ENCODE peak calls at places on chromosomes 6 and 20, in nine cellular contexts. P, B, C, G, U, L, J, O and F are unnamed samples.

GRCh38 chr20:9474835-9475413 is 39.5 kb upstream of the LAMP5 start:
- DNase-seq in P (no peak), B (no peak), C (no peak), G (no peak), U (no peak), L (no peak), J (no peak), O (peak), F (no peak)

GRCh38 chr20:20367681-20368413 is at the start of gene INSM1:
- DNase-seq in P (peak), B (no peak), C (no peak), G (no peak), U (no peak), L (peak), J (peak), O (no peak), F (peak)

GRCh38 chr6:158909938-158910337 is 90.1 kb downstream of the RSPH3 start:
- DNase-seq in P (no peak), B (no peak), C (no peak), G (no peak), U (no peak), L (no peak), J (peak), O (no peak), F (no peak)

GRCh38 chr6:125598422-125598821 is 151.0 kb upstream of the HEY2 start:
- DNase-seq in P (peak), B (no peak), C (no peak), G (peak), U (no peak), L (no peak), J (no peak), O (peak), F (no peak)

GRCh38 chr20:47493175-47493953 is 8.3 kb upstream of the NCOA3 start:
- DNase-seq in P (peak), B (peak), C (peak), G (peak), U (no peak), L (peak), J (no peak), O (peak), F (peak)

GRCh38 chr6:93272201-93272600 is 147.2 kb downstream of the EPHA7 start:
- DNase-seq in P (no peak), B (no peak), C (no peak), G (no peak), U (no peak), L (no peak), J (no peak), O (no peak), F (no peak)

GRCh38 chr20:58088625-58089024 is 139.8 kb downstream of the ANKRD60 start:
- DNase-seq in P (no peak), B (no peak), C (no peak), G (no peak), U (no peak), L (no peak), J (no peak), O (no peak), F (no peak)

GRCh38 chr20:51700809-51701285 is 67.3 kb downstream of the ATP9A start:
- DNase-seq in P (peak), B (no peak), C (no peak), G (peak), U (no peak), L (peak), J (no peak), O (peak), F (no peak)

GRCh38 chr6:111880181-111880944 is 7.1 kb upstream of the FYN start:
- DNase-seq in P (no peak), B (no peak), C (peak), G (peak), U (no peak), L (no peak), J (no peak), O (peak), F (no peak)

GRCh38 chr20:62929051-62929538 is 2.8 kb upstream of the DIDO1 start:
- DNase-seq in P (peak), B (peak), C (no peak), G (peak), U (peak), L (no peak), J (peak), O (peak), F (peak)

GRCh38 chr6:106773956-106774629 is 144.7 kb downstream of the QRSL1 start:
- DNase-seq in P (no peak), B (no peak), C (no peak), G (no peak), U (no peak), L (peak), J (no peak), O (no peak), F (no peak)

GRCh38 chr6:119174879-119175817 is 96.7 kb upstream of the FAM184A start:
- DNase-seq in P (no peak), B (no peak), C (no peak), G (peak), U (no peak), L (no peak), J (no peak), O (peak), F (no peak)

GRCh38 chr6:17865243-17865642 is 122.2 kb downstream of the KIF13A start:
- DNase-seq in P (peak), B (no peak), C (peak), G (no peak), U (no peak), L (no peak), J (no peak), O (peak), F (no peak)

GRCh38 chr20:32326507-32326851 is 31.7 kb upstream of the ASXL1 start:
- DNase-seq in P (no peak), B (no peak), C (no peak), G (peak), U (no peak), L (no peak), J (no peak), O (no peak), F (no peak)

GRCh38 chr20:47020231-47020630 is 125.6 kb downstream of the EYA2 start:
- DNase-seq in P (no peak), B (no peak), C (no peak), G (peak), U (no peak), L (no peak), J (no peak), O (no peak), F (no peak)

GRCh38 chr20:57686931-57687652 is 22.7 kb downstream of the PMEPA1 start:
- DNase-seq in P (no peak), B (no peak), C (peak), G (no peak), U (no peak), L (no peak), J (no peak), O (no peak), F (no peak)

GRCh38 chr20:62641749-62642665 is at the start of gene SLCO4A1:
- DNase-seq in P (peak), B (peak), C (no peak), G (peak), U (peak), L (peak), J (peak), O (peak), F (peak)

GRCh38 chr6:155528982-155529453 is 73.4 kb upstream of the NOX3 start:
- DNase-seq in P (no peak), B (no peak), C (peak), G (peak), U (no peak), L (no peak), J (no peak), O (peak), F (no peak)

GRCh38 chr6:84166395-84166794 is 61.0 kb downstream of the CEP162 start:
- DNase-seq in P (no peak), B (no peak), C (no peak), G (no peak), U (no peak), L (no peak), J (no peak), O (no peak), F (no peak)

GRCh38 chr6:25892877-25893276 is 18.8 kb upstream of the SLC17A3 start:
- DNase-seq in P (no peak), B (no peak), C (no peak), G (no peak), U (no peak), L (no peak), J (no peak), O (no peak), F (no peak)

GRCh38 chr20:41174373-41174772 is 37.0 kb downstream of the PLCG1 start:
- DNase-seq in P (no peak), B (peak), C (no peak), G (no peak), U (no peak), L (no peak), J (no peak), O (no peak), F (no peak)

GRCh38 chr6:168886306-168886854 is 367.3 kb downstream of the THBS2 start:
- DNase-seq in P (no peak), B (no peak), C (no peak), G (no peak), U (no peak), L (no peak), J (no peak), O (no peak), F (no peak)

GRCh38 chr20:48621256-48622078 is 206.3 kb downstream of the PREX1 start:
- DNase-seq in P (peak), B (peak), C (peak), G (peak), U (no peak), L (no peak), J (no peak), O (peak), F (no peak)

GRCh38 chr20:64261138-64261537 is 5.6 kb downstream of the PCMTD2 start:
- DNase-seq in P (no peak), B (no peak), C (no peak), G (peak), U (no peak), L (peak), J (no peak), O (peak), F (no peak)

GRCh38 chr6:150078788-150079187 is 9.9 kb upstream of the ULBP3 start:
- DNase-seq in P (peak), B (no peak), C (peak), G (peak), U (no peak), L (no peak), J (no peak), O (no peak), F (no peak)

GRCh38 chr6:20159781-20160540 is 52.3 kb downstream of the MBOAT1 start:
- DNase-seq in P (no peak), B (no peak), C (no peak), G (peak), U (no peak), L (no peak), J (no peak), O (peak), F (no peak)

GRCh38 chr6:110255356-110255755 is 75.1 kb downstream of the CDC40 start:
- DNase-seq in P (peak), B (no peak), C (peak), G (peak), U (no peak), L (no peak), J (peak), O (peak), F (peak)

GRCh38 chr20:63095718-63096654 is 89.2 kb upstream of the BHLHE23 start:
- DNase-seq in P (peak), B (peak), C (no peak), G (no peak), U (peak), L (no peak), J (peak), O (no peak), F (no peak)

GRCh38 chr20:46963196-46963529 is 68.5 kb downstream of the EYA2 start:
- DNase-seq in P (no peak), B (no peak), C (no peak), G (no peak), U (no peak), L (peak), J (no peak), O (no peak), F (no peak)

GRCh38 chr6:41813469-41813868 is 26.0 kb downstream of the TOMM6 start:
- DNase-seq in P (no peak), B (no peak), C (no peak), G (no peak), U (no peak), L (no peak), J (no peak), O (peak), F (no peak)

GRCh38 chr6:74879234-74879633 is 326.6 kb downstream of the COL12A1 start:
- DNase-seq in P (no peak), B (no peak), C (peak), G (peak), U (no peak), L (no peak), J (no peak), O (peak), F (no peak)

GRCh38 chr6:97282238-97282725 is 734 bp downstream of the MMS22L start:
- DNase-seq in P (no peak), B (no peak), C (peak), G (peak), U (no peak), L (peak), J (peak), O (peak), F (no peak)